ENCODE peak calls at places on chromosome 2, in eight cellular contexts. E is SK-N-SH, B is GM23338, N is K562, C is GM12878, Q is HCT116, R is HepG2, T is Panc1. A is an unnamed sample.

GRCh38 chr2:150376627-150377335 is 110.7 kb downstream of the RND3 start:
- DNase-seq in E (no peak), B (peak), N (no peak), C (no peak), Q (no peak), R (peak), T (no peak), A (no peak)

GRCh38 chr2:173815778-173816177 is 149.4 kb downstream of the SP3 start:
- DNase-seq in E (no peak), B (no peak), N (peak), C (no peak), Q (no peak), R (no peak), T (no peak), A (no peak)

GRCh38 chr2:70094978-70095832 is 7.9 kb downstream of the PCBP1 start:
- DNase-seq in E (no peak), B (no peak), N (no peak), C (no peak), Q (no peak), R (peak), T (no peak), A (peak)

GRCh38 chr2:85737961-85738360 is 15.8 kb upstream of the ATOH8 start:
- DNase-seq in E (peak), B (no peak), N (no peak), C (no peak), Q (no peak), R (no peak), T (no peak), A (no peak)

GRCh38 chr2:134248913-134249312 is 5.0 kb upstream of the MGAT5 start:
- DNase-seq in E (no peak), B (no peak), N (no peak), C (no peak), Q (no peak), R (no peak), T (no peak), A (no peak)

GRCh38 chr2:145316496-145316895 is 796.6 kb upstream of the ZEB2 start:
- DNase-seq in E (no peak), B (no peak), N (no peak), C (no peak), Q (no peak), R (no peak), T (no peak), A (no peak)

GRCh38 chr2:186696804-186697203 is 2.9 kb downstream of the FAM171B start:
- DNase-seq in E (no peak), B (no peak), N (no peak), C (no peak), Q (no peak), R (no peak), T (no peak), A (no peak)

GRCh38 chr2:217316743-217317142 is 456.9 kb upstream of the TNP1 start:
- DNase-seq in E (no peak), B (no peak), N (no peak), C (peak), Q (no peak), R (no peak), T (no peak), A (peak)

GRCh38 chr2:62292190-62292589 is 96.3 kb downstream of the B3GNT2 start:
- DNase-seq in E (no peak), B (no peak), N (no peak), C (no peak), Q (no peak), R (peak), T (no peak), A (no peak)

GRCh38 chr2:7812231-7812995 is 869.4 kb upstream of the ID2 start:
- DNase-seq in E (no peak), B (no peak), N (no peak), C (no peak), Q (no peak), R (no peak), T (no peak), A (no peak)

DNA sequence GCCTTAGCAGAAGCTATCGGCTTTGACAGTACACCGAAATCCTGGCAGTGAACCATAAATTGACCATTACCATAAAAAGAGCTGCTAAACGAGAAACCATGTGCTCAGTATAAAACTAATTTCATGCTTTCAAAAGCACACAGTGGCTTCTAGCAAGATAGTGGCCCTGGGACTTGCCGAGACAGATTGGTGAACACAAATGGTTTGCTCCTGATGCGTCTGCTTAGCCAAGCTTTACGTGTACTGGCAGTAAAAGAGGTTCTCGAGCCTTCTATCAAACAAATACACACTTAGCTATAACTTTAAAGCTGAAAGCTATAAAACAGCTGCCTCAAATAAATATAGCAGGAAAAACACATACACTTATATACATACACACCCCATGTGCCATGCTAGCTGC is 117.1 kb downstream of the ZNF385B start:
- DNase-seq in E (no peak), B (no peak), N (no peak), C (no peak), Q (no peak), R (no peak), T (no peak), A (no peak)
- H3K4me3 ChIP-seq in E (no peak), B (no peak), N (no peak), C (no peak), Q (no peak), R (no peak), T (no peak), A (no peak)

GRCh38 chr2:55957142-55957541 is 33.6 kb upstream of the EFEMP1 start:
- DNase-seq in E (no peak), B (no peak), N (no peak), C (no peak), Q (no peak), R (no peak), T (no peak), A (no peak)
- TF ChIP-seq REST in E (no peak), B (no peak), N (no peak), C (no peak), Q (no peak), R (no peak), T (no peak), A (no peak)

GRCh38 chr2:46801731-46802664 is 113.6 kb downstream of the MCFD2 start:
- DNase-seq in E (no peak), B (no peak), N (peak), C (no peak), Q (no peak), R (no peak), T (no peak), A (no peak)
- TF ChIP-seq POLR2AphosphoS5 in E (no peak), B (no peak), N (no peak), C (no peak), Q (no peak), R (no peak), T (no peak), A (no peak)

DNA sequence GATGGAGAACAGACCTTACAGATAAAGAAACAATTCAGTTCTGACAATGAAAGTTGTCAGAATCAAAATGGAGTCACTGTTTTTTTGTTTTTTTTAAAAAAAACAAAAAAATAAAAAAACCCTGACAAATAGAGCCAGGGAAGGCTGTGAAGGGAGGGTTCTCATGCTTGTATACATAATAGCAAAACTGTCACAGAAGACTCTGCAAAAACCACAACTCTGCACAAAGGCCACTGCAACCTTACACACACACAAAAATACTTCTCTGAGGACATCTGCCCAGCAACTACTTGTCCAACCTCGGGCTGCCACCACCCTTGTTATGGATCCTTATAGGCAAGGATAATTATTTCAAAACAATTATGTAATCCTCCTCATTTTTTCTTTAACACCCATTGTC is 41.9 kb upstream of the C2orf66 start:
- DNase-seq in E (no peak), B (no peak), N (no peak), C (no peak), Q (no peak), R (no peak), T (no peak), A (no peak)
- H3K4me3 ChIP-seq in E (no peak), B (no peak), N (no peak), C (no peak), Q (no peak), R (no peak), T (no peak), A (no peak)

DNA sequence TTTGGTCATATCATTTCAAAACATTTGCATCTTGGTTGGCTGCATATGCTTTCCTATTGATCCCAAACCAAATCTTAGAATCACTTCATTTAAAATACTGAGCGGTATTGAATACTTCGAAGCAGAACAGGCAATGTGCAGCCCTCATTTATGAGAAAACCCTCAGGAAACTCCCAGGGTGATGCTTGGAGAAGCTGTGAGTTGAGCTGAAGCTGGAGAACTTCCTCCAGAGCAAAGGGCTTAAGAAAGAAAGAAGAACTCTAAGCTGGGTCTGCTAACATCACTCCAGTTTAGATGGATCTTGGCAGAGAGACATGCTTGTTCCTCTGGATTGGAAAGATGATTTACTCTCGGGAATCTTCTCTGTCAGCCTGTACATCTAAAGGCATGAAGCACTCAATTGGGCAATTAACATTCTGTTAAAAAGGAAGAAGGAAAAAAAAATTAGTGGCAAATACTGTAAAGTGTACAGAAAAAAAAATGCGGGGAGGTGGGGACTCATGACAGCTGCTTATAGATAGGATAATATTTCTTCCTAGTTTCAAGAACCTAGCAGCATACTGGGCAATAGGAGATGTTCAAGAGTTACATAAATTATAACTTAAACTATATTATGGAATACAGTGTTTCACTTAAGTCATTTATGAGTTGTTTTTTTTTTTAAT is 49.5 kb downstream of the ATIC start:
- DNase-seq in E (no peak), B (no peak), N (no peak), C (no peak), Q (no peak), R (no peak), T (no peak), A (no peak)
- TF ChIP-seq REST in E (no peak), B (no peak), N (no peak), C (no peak), Q (no peak), R (no peak), T (no peak), A (no peak)

DNA sequence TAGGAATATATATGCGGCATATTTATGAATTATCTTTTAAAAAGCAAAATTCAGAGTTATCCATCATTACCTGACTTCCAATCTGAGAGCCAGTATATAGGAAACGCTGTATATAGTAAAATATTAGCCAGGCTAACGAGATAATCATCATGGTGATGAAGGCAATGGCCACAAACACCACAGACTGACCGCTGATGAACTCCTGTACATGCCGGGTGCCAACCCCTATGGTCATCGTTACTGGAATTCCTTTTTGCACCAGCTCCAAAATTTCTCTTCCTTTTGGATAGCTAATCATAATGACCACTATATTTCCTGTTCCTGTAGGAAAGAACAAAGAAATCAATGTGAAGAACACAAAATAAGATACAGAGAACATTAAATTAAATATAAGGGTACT is 13.6 kb downstream of the RNF149 start:
- DNase-seq in E (no peak), B (no peak), N (no peak), C (no peak), Q (no peak), R (no peak), T (no peak), A (no peak)
- TF ChIP-seq POLR2AphosphoS5 in E (no peak), B (no peak), N (no peak), C (no peak), Q (no peak), R (no peak), T (no peak), A (no peak)

GRCh38 chr2:63590621-63591408 is 2.1 kb downstream of the MDH1 start:
- DNase-seq in E (no peak), B (no peak), N (no peak), C (peak), Q (no peak), R (peak), T (no peak), A (peak)
- H3K4me3 ChIP-seq in E (no peak), B (peak), N (no peak), C (peak), Q (no peak), R (peak), T (no peak), A (peak)

GRCh38 chr2:157418215-157418614 is 25.7 kb downstream of the CYTIP start:
- DNase-seq in E (no peak), B (no peak), N (no peak), C (no peak), Q (no peak), R (no peak), T (no peak), A (peak)

GRCh38 chr2:157414050-157414449 is 29.8 kb downstream of the CYTIP start:
- DNase-seq in E (no peak), B (no peak), N (no peak), C (peak), Q (no peak), R (no peak), T (no peak), A (no peak)

GRCh38 chr2:157411624-157412336 is 32.1 kb downstream of the CYTIP start:
- DNase-seq in E (no peak), B (no peak), N (no peak), C (no peak), Q (no peak), R (no peak), T (no peak), A (no peak)

GRCh38 chr2:157415632-157416101 is 28.2 kb downstream of the CYTIP start:
- DNase-seq in E (no peak), B (no peak), N (peak), C (no peak), Q (no peak), R (no peak), T (no peak), A (no peak)

DNA sequence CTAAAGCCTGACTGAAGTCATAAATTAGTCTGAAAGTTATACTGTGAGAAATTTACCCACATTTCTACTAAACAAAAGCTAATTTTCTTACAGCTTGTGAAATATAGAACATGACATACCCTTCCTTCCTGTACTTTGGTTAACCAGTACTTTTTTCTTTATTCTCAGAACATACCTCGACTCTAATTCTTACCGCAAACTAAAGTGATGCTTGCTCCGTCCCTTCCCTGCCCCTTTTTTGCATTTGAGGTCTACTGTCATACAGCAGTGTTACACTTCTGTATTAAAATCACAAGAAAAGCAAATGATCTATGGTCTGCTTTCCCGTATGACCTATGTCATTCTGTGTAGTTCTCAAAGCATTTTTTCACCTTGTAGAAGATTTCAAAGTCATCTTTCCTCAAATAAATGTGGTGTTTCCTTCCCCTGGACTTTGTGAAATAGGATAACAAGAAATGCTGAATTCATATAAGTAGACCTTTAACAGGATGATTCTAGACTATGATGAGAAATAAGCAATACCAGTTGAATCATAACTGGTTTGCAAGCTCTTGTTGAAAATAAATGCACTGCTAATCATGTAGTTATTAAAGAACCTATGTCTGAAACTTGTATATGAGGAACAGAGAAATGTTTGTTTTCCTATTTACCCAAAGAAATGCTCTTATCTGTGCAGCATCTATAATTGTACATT is 30.4 kb downstream of the CYTIP start:
- DNase-seq in E (no peak), B (no peak), N (no peak), C (peak), Q (no peak), R (no peak), T (no peak), A (no peak)
- TF ChIP-seq REST in E (no peak), B (no peak), N (no peak), C (no peak), Q (no peak), R (no peak), T (no peak), A (no peak)